ENCODE peak calls at places on chromosomes 5 and 9, in nine cellular contexts. S is CD8-positive, alpha-beta memory T cell; K is cardiac muscle cell; Q is heart right ventricle; U is PC-3; G is lung; Y is gastrocnemius medialis; P is breast epithelium; B is prostate gland. F is an unnamed sample.
A peak's percentile ranks its signal among the peaks of the same experiment; 100 is the strongest.

GRCh38 chr5:132190161-132190817 is 37.4 kb downstream of the P4HA2 start:
- DNase-seq in P (no peak), Y (no peak), Q (no peak), K (peak; percentile 70), B (peak; percentile 20), G (no peak), U (peak; percentile 74), S (peak; percentile 27), F (peak; percentile 56)

GRCh38 chr9:89996106-89996505 is 391.3 kb downstream of the GADD45G start:
- DNase-seq in S (no peak), U (no peak), P (peak; percentile 85), Y (no peak), Q (no peak), B (peak; percentile 62), G (no peak), K (no peak), F (no peak)

GRCh38 chr5:158522761-158523160 is 577.0 kb downstream of the EBF1 start:
- DNase-seq in B (no peak), P (no peak), S (no peak), Y (no peak), G (no peak), U (no peak), K (no peak), Q (no peak), F (no peak)

GRCh38 chr5:15500326-15500958 is 462 bp downstream of the FBXL7 start:
- DNase-seq in P (no peak), S (no peak), U (no peak), Q (peak; percentile 75), Y (peak; percentile 54), K (peak; percentile 30), G (peak; percentile 49), B (peak; percentile 19), F (peak; percentile 14)

GRCh38 chr5:97425511-97425910 is 242.5 kb upstream of the RIOK2 start:
- DNase-seq in B (no peak), P (no peak), Q (no peak), Y (no peak), K (peak; percentile 17), U (peak; percentile 38), S (no peak), G (no peak), F (no peak)

GRCh38 chr5:153987310-153987709 is 51.4 kb downstream of the FAM114A2 start:
- DNase-seq in G (no peak), Q (no peak), S (no peak), U (peak; percentile 20), P (no peak), K (no peak), B (no peak), Y (no peak), F (no peak)

GRCh38 chr5:72151169-72151568 is 43.9 kb downstream of the MAP1B start:
- DNase-seq in G (no peak), S (no peak), P (no peak), U (no peak), B (no peak), Q (no peak), Y (peak; percentile 46), K (no peak), F (no peak)

GRCh38 chr9:108640211-108640610 is 215.6 kb downstream of the ACTL7B start:
- DNase-seq in K (no peak), U (no peak), S (no peak), B (no peak), Y (no peak), G (no peak), Q (no peak), P (no peak), F (no peak)

GRCh38 chr5:54874337-54875021 is 110.9 kb downstream of the ESM1 start:
- DNase-seq in G (no peak), B (no peak), P (no peak), K (no peak), Y (no peak), U (peak; percentile 53), S (no peak), Q (no peak), F (peak; percentile 59)

GRCh38 chr9:131734165-131734610 is 5.7 kb downstream of the RAPGEF1 start:
- DNase-seq in S (peak; percentile 74), Q (peak; percentile 55), G (peak; percentile 61), P (peak; percentile 55), B (no peak), K (no peak), U (peak; percentile 81), Y (peak; percentile 74), F (peak; percentile 41)

GRCh38 chr5:14226992-14227391 is 83.8 kb downstream of the TRIO start:
- DNase-seq in B (no peak), U (no peak), Y (no peak), G (no peak), K (no peak), Q (no peak), S (no peak), P (no peak), F (peak; percentile 40)
- H3K4me1 ChIP-seq in B (no peaks in the 10 kb centered on the region), U (peaks cover 26% of the 10 kb centered on the region), Y (peaks cover 54% of the 10 kb centered on the region), G (peaks cover 39% of the 10 kb centered on the region), K (peaks cover 11% of the 10 kb centered on the region), Q (peaks cover 91% of the 10 kb centered on the region), S (no peaks in the 10 kb centered on the region), P (no peaks in the 10 kb centered on the region), F (peaks cover 35% of the 10 kb centered on the region)

GRCh38 chr5:39422036-39422606 is 2.7 kb downstream of the DAB2 start:
- DNase-seq in P (no peak), B (no peak), U (peak; percentile 92), S (no peak), Q (no peak), Y (no peak), K (no peak), G (no peak), F (no peak)

GRCh38 chr5:39422886-39423285 is 1.9 kb downstream of the DAB2 start:
- DNase-seq in G (no peak), B (no peak), S (no peak), U (no peak), P (no peak), K (no peak), Y (no peak), Q (no peak), F (no peak)

GRCh38 chr5:39417979-39418378 is 6.8 kb downstream of the DAB2 start:
- DNase-seq in K (no peak), B (no peak), P (no peak), Q (no peak), S (no peak), Y (no peak), U (no peak), G (no peak), F (no peak)

GRCh38 chr5:39420482-39421145 is 4.2 kb downstream of the DAB2 start:
- DNase-seq in Y (peak; percentile 61), B (no peak), U (peak; percentile 76), S (no peak), K (no peak), G (peak; percentile 72), Q (peak; percentile 40), P (peak; percentile 46), F (peak; percentile 50)

GRCh38 chr5:39419830-39420229 is 5.0 kb downstream of the DAB2 start:
- DNase-seq in K (no peak), Y (no peak), U (no peak), P (no peak), S (no peak), G (no peak), Q (no peak), B (no peak), F (no peak)
- H3K4me1 ChIP-seq in K (peaks cover 7% of the 10 kb centered on the region), Y (peaks cover 34% of the 10 kb centered on the region), U (peaks cover 41% of the 10 kb centered on the region), P (peaks cover 3% of the 10 kb centered on the region), S (no peaks in the 10 kb centered on the region), G (peaks cover 6% of the 10 kb centered on the region), Q (peaks cover 80% of the 10 kb centered on the region), B (no peaks in the 10 kb centered on the region), F (peaks cover 4% of the 10 kb centered on the region)

GRCh38 chr5:96343094-96343493 is 90.0 kb downstream of the PCSK1 start:
- DNase-seq in S (no peak), B (no peak), U (no peak), Y (no peak), P (no peak), G (no peak), Q (no peak), K (no peak), F (no peak)

GRCh38 chr5:96340357-96340756 is 92.7 kb downstream of the PCSK1 start:
- DNase-seq in U (no peak), G (no peak), S (no peak), P (no peak), Y (no peak), K (no peak), Q (no peak), B (no peak), F (no peak)

GRCh38 chr5:96339862-96340261 is 93.2 kb downstream of the PCSK1 start:
- DNase-seq in Y (no peak), P (no peak), G (no peak), Q (no peak), B (no peak), K (no peak), S (no peak), U (no peak), F (no peak)

GRCh38 chr5:96344678-96345612 is 88.1 kb downstream of the PCSK1 start:
- DNase-seq in K (peak; percentile 52), Q (no peak), U (peak; percentile 85), Y (no peak), G (no peak), P (no peak), B (peak; percentile 61), S (peak; percentile 55), F (peak; percentile 62)

DNA sequence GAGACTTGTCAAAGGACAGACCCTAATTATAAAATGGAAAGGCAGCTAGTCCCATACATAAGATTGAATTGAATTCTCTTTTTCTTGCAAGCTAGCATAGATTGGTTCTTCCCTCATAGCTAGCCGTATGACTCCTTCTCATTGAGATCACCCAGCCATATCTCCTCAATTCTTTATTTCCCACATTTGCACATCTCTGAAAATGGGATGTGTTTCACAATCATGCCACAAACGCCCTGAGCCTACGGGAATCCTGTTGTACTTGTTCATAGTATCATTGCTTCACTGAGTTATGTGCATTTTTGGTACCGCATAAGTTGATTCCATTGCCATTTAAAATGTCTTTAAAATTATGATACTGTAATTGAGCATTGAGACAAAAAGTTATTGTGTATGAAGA is 90.5 kb downstream of the PCSK1 start:
- DNase-seq in P (no peak), Y (no peak), Q (no peak), B (no peak), G (no peak), S (no peak), U (no peak), K (no peak), F (no peak)
- H3K4me1 ChIP-seq in P (peaks cover 5% of the 10 kb centered on the region), Y (peaks cover 22% of the 10 kb centered on the region), Q (peaks cover 18% of the 10 kb centered on the region), B (peaks cover 14% of the 10 kb centered on the region), G (peaks cover 12% of the 10 kb centered on the region), S (peaks cover 11% of the 10 kb centered on the region), U (peaks cover 31% of the 10 kb centered on the region), K (peaks cover 9% of the 10 kb centered on the region), F (peaks cover 55% of the 10 kb centered on the region)

DNA sequence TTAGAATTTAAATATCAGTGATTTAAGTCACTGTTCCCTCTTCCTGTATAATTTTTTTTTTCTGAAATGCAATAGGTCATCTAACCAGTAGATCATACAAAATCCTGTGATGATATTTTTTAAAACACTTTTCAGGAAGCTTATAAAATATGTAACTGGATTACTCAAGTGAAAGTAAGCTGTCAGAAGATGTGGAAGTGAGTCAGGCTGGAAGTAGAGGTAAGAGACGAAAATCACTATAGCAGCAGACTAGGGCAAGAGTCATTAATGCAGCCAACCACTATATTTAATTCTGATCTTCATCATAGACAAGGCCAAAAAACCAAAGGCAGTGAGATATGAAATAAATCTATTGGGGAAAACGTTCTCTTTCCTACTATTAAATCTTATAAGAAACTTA is 65.7 kb upstream of the C6 start:
- DNase-seq in K (no peak), Y (no peak), S (no peak), G (no peak), Q (no peak), B (no peak), P (no peak), U (peak; percentile 73), F (no peak)
- H3K4me1 ChIP-seq in K (no peaks in the 10 kb centered on the region), Y (no peaks in the 10 kb centered on the region), S (no peaks in the 10 kb centered on the region), G (no peaks in the 10 kb centered on the region), Q (no peaks in the 10 kb centered on the region), B (no peaks in the 10 kb centered on the region), P (no peaks in the 10 kb centered on the region), U (peaks cover 15% of the 10 kb centered on the region), F (no peaks in the 10 kb centered on the region)